ENCODE peak calls at places on chromosome 10, in six cellular contexts. B is body of pancreas, I is A549, O is adrenal gland, S is IMR-90, Z is uterus. G is an unnamed sample.

GRCh38 chr10:131822694-131823245 is 78.0 kb upstream of the PPP2R2D start:
- DNase-seq in B (no peak), I (no peak), O (no peak), S (no peak), Z (no peak), G (no peak)

GRCh38 chr10:114697061-114697598 is 39.1 kb upstream of the ABLIM1 start:
- DNase-seq in B (no peak), I (no peak), O (peak), S (peak), Z (no peak), G (no peak)

GRCh38 chr10:73875139-73875475 is 752 bp upstream of the CAMK2G start:
- DNase-seq in B (no peak), I (no peak), O (no peak), S (no peak), Z (no peak), G (no peak)

GRCh38 chr10:114397651-114398145 is 6.6 kb downstream of the AFAP1L2 start:
- DNase-seq in B (peak), I (no peak), O (no peak), S (no peak), Z (no peak), G (no peak)

GRCh38 chr10:3668276-3668960 is 116.6 kb downstream of the KLF6 start:
- DNase-seq in B (peak), I (no peak), O (peak), S (peak), Z (peak), G (peak)

GRCh38 chr10:17993361-17993760 is 41.6 kb downstream of the SLC39A12 start:
- DNase-seq in B (no peak), I (no peak), O (no peak), S (peak), Z (no peak), G (no peak)

GRCh38 chr10:30062090-30062489 is 2.7 kb upstream of the JCAD start:
- DNase-seq in B (no peak), I (no peak), O (no peak), S (peak), Z (no peak), G (no peak)

GRCh38 chr10:24908793-24909423 is 43.5 kb downstream of the PRTFDC1 start:
- DNase-seq in B (peak), I (peak), O (peak), S (peak), Z (no peak), G (peak)

GRCh38 chr10:123379156-123379555 is 225.0 kb downstream of the BUB3 start:
- DNase-seq in B (no peak), I (no peak), O (no peak), S (no peak), Z (no peak), G (no peak)

GRCh38 chr10:112951349-112952281 is 1.6 kb downstream of the TCF7L2 start:
- DNase-seq in B (peak), I (peak), O (peak), S (peak), Z (peak), G (peak)

GRCh38 chr10:31728698-31729224 is 199.9 kb downstream of the ARHGAP12 start:
- DNase-seq in B (no peak), I (no peak), O (no peak), S (no peak), Z (no peak), G (no peak)

GRCh38 chr10:48522011-48522765 is 82.7 kb downstream of the ARHGAP22 start:
- DNase-seq in B (no peak), I (no peak), O (no peak), S (no peak), Z (no peak), G (no peak)

GRCh38 chr10:73910764-73911552 is at the start of gene PLAU:
- DNase-seq in B (peak), I (no peak), O (peak), S (peak), Z (no peak), G (no peak)

GRCh38 chr10:116801658-116802057 is 47.6 kb upstream of the ENO4 start:
- DNase-seq in B (no peak), I (no peak), O (no peak), S (no peak), Z (no peak), G (no peak)

GRCh38 chr10:31460242-31460641 is 141.2 kb downstream of the ZEB1 start:
- DNase-seq in B (no peak), I (no peak), O (no peak), S (no peak), Z (no peak), G (no peak)

GRCh38 chr10:129865960-129866359 is 98.1 kb downstream of the EBF3 start:
- DNase-seq in B (no peak), I (no peak), O (no peak), S (no peak), Z (no peak), G (no peak)

GRCh38 chr10:76403876-76404275 is 972.5 kb downstream of the LRMDA start:
- DNase-seq in B (peak), I (no peak), O (peak), S (peak), Z (no peak), G (no peak)

GRCh38 chr10:93115661-93116383 is 42.1 kb downstream of the CYP26A1 start:
- DNase-seq in B (peak), I (peak), O (peak), S (peak), Z (peak), G (peak)

GRCh38 chr10:125662616-125663015 is 20.3 kb downstream of the TEX36 start:
- DNase-seq in B (no peak), I (no peak), O (no peak), S (no peak), Z (no peak), G (no peak)

GRCh38 chr10:101032637-101033201 is 1.7 kb downstream of the SFXN3 start:
- DNase-seq in B (peak), I (peak), O (peak), S (peak), Z (peak), G (peak)

GRCh38 chr10:20622522-20623270 is 274.4 kb downstream of the NEBL start:
- DNase-seq in B (no peak), I (no peak), O (no peak), S (peak), Z (no peak), G (no peak)

GRCh38 chr10:44962870-44963738 is 3.5 kb downstream of the RASSF4 start:
- DNase-seq in B (no peak), I (no peak), O (no peak), S (no peak), Z (no peak), G (no peak)

GRCh38 chr10:51186358-51186757 is 112.1 kb downstream of the PRKG1 start:
- DNase-seq in B (no peak), I (no peak), O (no peak), S (no peak), Z (no peak), G (no peak)

GRCh38 chr10:98249134-98249533 is 18.9 kb downstream of the LOXL4 start:
- DNase-seq in B (no peak), I (no peak), O (no peak), S (no peak), Z (no peak), G (no peak)

GRCh38 chr10:128936392-128936791 is 530.6 kb upstream of the MGMT start:
- DNase-seq in B (no peak), I (no peak), O (no peak), S (no peak), Z (no peak), G (no peak)

GRCh38 chr10:105391670-105392331 is 750.7 kb downstream of the SORCS3 start:
- DNase-seq in B (no peak), I (no peak), O (no peak), S (no peak), Z (no peak), G (no peak)

GRCh38 chr10:1643911-1644810 is 93.2 kb downstream of the ADARB2 start:
- DNase-seq in B (no peak), I (no peak), O (no peak), S (no peak), Z (no peak), G (no peak)

GRCh38 chr10:124524991-124525653 is 63.5 kb downstream of the LHPP start:
- DNase-seq in B (peak), I (no peak), O (peak), S (no peak), Z (peak), G (no peak)

GRCh38 chr10:22712959-22713852 is 1.2 kb downstream of the PIP4K2A start:
- DNase-seq in B (peak), I (no peak), O (peak), S (peak), Z (peak), G (peak)

GRCh38 chr10:70664702-70665195 is 7.6 kb upstream of the ADAMTS14 start:
- DNase-seq in B (no peak), I (no peak), O (no peak), S (peak), Z (no peak), G (no peak)

GRCh38 chr10:48798486-48799254 is 114.0 kb downstream of the WDFY4 start:
- DNase-seq in B (no peak), I (no peak), O (no peak), S (peak), Z (no peak), G (no peak)

GRCh38 chr10:11521860-11522259 is 89.6 kb downstream of the USP6NL start:
- DNase-seq in B (no peak), I (no peak), O (no peak), S (peak), Z (no peak), G (no peak)

GRCh38 chr10:126908225-126908624 is 3.0 kb downstream of the DOCK1 start:
- DNase-seq in B (no peak), I (no peak), O (no peak), S (no peak), Z (no peak), G (no peak)

GRCh38 chr10:110212119-110213006 is 5.0 kb downstream of the MXI1 start:
- DNase-seq in B (peak), I (no peak), O (peak), S (no peak), Z (no peak), G (peak)

GRCh38 chr10:110211455-110211843 is 4.0 kb downstream of the MXI1 start:
- DNase-seq in B (no peak), I (no peak), O (no peak), S (no peak), Z (no peak), G (no peak)

GRCh38 chr10:110209399-110209925 is 2.1 kb downstream of the MXI1 start:
- DNase-seq in B (peak), I (peak), O (peak), S (peak), Z (peak), G (peak)

GRCh38 chr10:110209926-110210662 is 2.7 kb downstream of the MXI1 start:
- DNase-seq in B (peak), I (peak), O (peak), S (peak), Z (peak), G (peak)

DNA sequence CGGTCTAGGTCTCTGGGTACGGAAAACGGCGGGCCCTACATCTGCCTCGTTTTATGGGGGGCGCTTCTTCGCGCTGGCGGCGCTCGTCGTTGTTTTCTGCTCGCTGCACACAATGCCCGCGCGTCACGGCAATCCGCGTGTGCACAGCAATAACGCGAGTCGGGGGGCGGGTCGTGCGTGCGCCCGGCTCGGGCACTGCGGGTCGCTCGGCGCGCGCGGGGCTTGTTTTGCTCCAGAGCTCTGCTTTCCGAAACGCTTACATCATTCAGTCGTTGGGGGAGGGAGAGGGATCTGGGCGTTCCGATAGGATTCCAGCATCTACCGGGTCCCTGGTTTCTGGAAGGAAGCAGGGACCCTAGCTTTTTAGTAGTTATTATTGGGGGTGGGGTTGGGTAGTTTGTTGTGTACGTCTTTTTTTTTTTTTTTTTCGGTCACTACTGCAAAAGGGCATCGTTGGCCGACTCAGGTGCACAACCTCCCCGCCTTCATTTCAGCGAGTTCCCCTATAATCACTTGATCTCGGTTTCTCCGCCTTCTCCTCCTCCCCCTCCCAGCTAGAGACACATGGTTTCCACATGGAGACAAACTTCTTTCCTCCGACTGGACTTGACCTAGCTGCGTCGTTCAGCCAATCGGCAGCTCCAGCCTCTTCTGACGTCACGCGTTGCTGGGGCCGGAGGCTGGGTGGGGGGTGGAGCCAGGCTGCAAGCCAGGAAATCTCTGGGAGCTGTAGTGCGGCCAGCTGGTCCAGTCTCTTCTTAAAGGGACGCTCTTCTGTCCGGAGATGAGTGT is 3.5 kb downstream of the MXI1 start:
- DNase-seq in B (peak), I (peak), O (peak), S (peak), Z (peak), G (peak)
- TF ChIP-seq POLR2A in B (peak), I (no peak), O (peak), S (no peak), Z (peak), G (peak)

GRCh38 chr10:69092959-69093850 is 5.3 kb downstream of the SRGN start:
- DNase-seq in B (peak), I (peak), O (peak), S (peak), Z (peak), G (peak)
- TF ChIP-seq POLR2A in B (no peak), I (no peak), O (no peak), S (no peak), Z (no peak), G (no peak)

GRCh38 chr10:110220383-110220782 is 13.0 kb downstream of the MXI1 start:
- DNase-seq in B (peak), I (no peak), O (peak), S (no peak), Z (no peak), G (peak)

GRCh38 chr10:110222896-110223675 is 15.7 kb downstream of the MXI1 start:
- DNase-seq in B (no peak), I (no peak), O (no peak), S (no peak), Z (no peak), G (peak)

GRCh38 chr10:110219884-110220283 is 12.5 kb downstream of the MXI1 start:
- DNase-seq in B (no peak), I (no peak), O (no peak), S (no peak), Z (no peak), G (no peak)

GRCh38 chr10:110221044-110221720 is 13.8 kb downstream of the MXI1 start:
- DNase-seq in B (no peak), I (no peak), O (no peak), S (no peak), Z (no peak), G (peak)

DNA sequence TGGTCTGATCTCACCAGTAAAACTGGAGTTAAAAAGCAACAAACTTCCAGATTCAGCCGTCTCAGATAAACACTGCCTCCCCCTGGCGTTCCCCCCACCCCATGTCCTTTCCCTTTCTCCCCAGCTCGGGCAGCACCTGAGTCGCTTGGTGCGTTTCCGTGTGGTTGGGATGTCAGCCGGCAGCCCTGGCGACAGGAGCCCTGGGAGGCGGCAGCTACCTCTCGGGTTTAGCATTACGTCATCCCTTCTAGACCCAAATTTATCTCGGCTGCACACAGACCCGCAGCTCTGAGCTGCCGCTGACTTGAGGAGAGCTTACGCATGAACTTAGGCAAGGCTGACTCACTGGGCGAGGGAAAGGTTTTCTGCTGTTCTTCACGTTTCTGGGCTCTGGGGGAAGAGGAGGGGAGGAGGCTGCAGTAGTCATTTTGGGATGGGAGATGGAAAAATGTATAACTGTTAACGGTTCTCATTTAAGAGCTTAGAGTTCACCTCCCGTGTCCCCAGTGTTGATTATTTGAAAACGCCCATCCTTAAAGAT is 14.4 kb downstream of the MXI1 start:
- DNase-seq in B (peak), I (peak), O (peak), S (peak), Z (peak), G (peak)
- TF ChIP-seq POLR2A in B (no peak), I (no peak), O (peak), S (no peak), Z (peak), G (peak)

GRCh38 chr10:118341678-118342637 is at the start of gene FAM204A:
- DNase-seq in B (peak), I (peak), O (peak), S (peak), Z (peak), G (peak)
- TF ChIP-seq POLR2A in B (peak), I (peak), O (peak), S (peak), Z (peak), G (peak)

GRCh38 chr10:71860243-71861029 is 9.4 kb upstream of the PSAP start:
- DNase-seq in B (peak), I (peak), O (peak), S (peak), Z (peak), G (peak)
- TF ChIP-seq POLR2A in B (no peak), I (no peak), O (peak), S (peak), Z (no peak), G (peak)

GRCh38 chr10:104231784-104232612 is at the start of gene CFAP43:
- DNase-seq in B (peak), I (peak), O (peak), S (peak), Z (peak), G (peak)
- TF ChIP-seq POLR2A in B (no peak), I (peak), O (no peak), S (no peak), Z (peak), G (peak)

GRCh38 chr10:133349577-133350011 is 2.4 kb downstream of the PRAP1 start:
- DNase-seq in B (no peak), I (no peak), O (no peak), S (no peak), Z (no peak), G (no peak)
- TF ChIP-seq POLR2A in B (no peak), I (no peak), O (no peak), S (no peak), Z (no peak), G (no peak)